ENCODE peak calls at places on chromosomes 13 and 19, in nine cellular contexts. R is BE2C; P is CD8-positive, alpha-beta memory T cell; U is GM12878; W is HepG2; K is tibial artery; S is cardiac muscle cell; O is CD4-positive, CD25-positive, alpha-beta regulatory T cell; B is neural progenitor cell. V is an unnamed sample.

GRCh38 chr19:12333162-12334159 is at the start of gene ZNF563:
- DNase-seq in B (peak; percentile 98), O (peak; percentile 96), S (peak; percentile 96), R (peak; percentile 97), U (peak; percentile 93), W (peak; percentile 94), K (peak; percentile 99), P (peak; percentile 97), V (peak; percentile 76)

GRCh38 chr19:5050016-5050656 is 81.2 kb downstream of the KDM4B start:
- DNase-seq in U (no peak), W (no peak), S (no peak), P (no peak), O (no peak), K (no peak), R (no peak), B (no peak), V (no peak)

GRCh38 chr13:36789061-36789460 is 30.0 kb upstream of the RFXAP start:
- DNase-seq in R (no peak), K (no peak), O (no peak), W (no peak), U (no peak), S (no peak), P (no peak), B (no peak), V (no peak)

GRCh38 chr13:32956595-32956933 is 59.7 kb upstream of the KL start:
- DNase-seq in U (no peak), W (no peak), O (no peak), P (no peak), B (no peak), R (no peak), K (no peak), S (no peak), V (no peak)

GRCh38 chr19:38655148-38655824 is 7.8 kb downstream of the ACTN4 start:
- DNase-seq in K (no peak), O (no peak), S (no peak), U (no peak), P (no peak), R (no peak), W (no peak), B (no peak), V (no peak)

GRCh38 chr13:58712191-58712590 is 1080.6 kb downstream of the PCDH17 start:
- DNase-seq in U (no peak), S (no peak), O (no peak), W (no peak), P (no peak), K (no peak), R (no peak), B (peak; percentile 80), V (no peak)

GRCh38 chr19:51371186-51371690 is 1.2 kb downstream of the NKG7 start:
- DNase-seq in R (no peak), K (no peak), B (no peak), W (no peak), U (no peak), S (no peak), O (no peak), P (no peak), V (no peak)

GRCh38 chr19:53881482-53882390 is at the start of gene PRKCG:
- DNase-seq in B (peak; percentile 87), O (peak; percentile 62), U (no peak), P (peak; percentile 83), W (peak; percentile 44), K (no peak), R (peak; percentile 63), S (no peak), V (no peak)

GRCh38 chr19:7665076-7665475 is 3.8 kb upstream of the RETN start:
- DNase-seq in O (no peak), K (no peak), S (peak; percentile 88), R (no peak), P (no peak), B (no peak), W (no peak), U (no peak), V (no peak)

GRCh38 chr13:50353651-50354415 is 338.6 kb downstream of the KCNRG start:
- DNase-seq in U (no peak), B (no peak), R (no peak), P (no peak), O (no peak), S (peak; percentile 14), K (no peak), W (no peak), V (no peak)

GRCh38 chr19:32227561-32228165 is 117.7 kb upstream of the ZNF507 start:
- DNase-seq in K (no peak), W (no peak), S (no peak), R (no peak), O (no peak), B (no peak), P (no peak), U (no peak), V (no peak)

GRCh38 chr19:46731007-46731501 is 14.1 kb upstream of the PRKD2 start:
- DNase-seq in B (no peak), O (no peak), S (peak; percentile 88), R (peak; percentile 8), K (peak; percentile 44), P (no peak), W (no peak), U (no peak), V (no peak)

GRCh38 chr13:32881792-32882175 is 134.4 kb upstream of the KL start:
- DNase-seq in B (no peak), R (no peak), U (no peak), O (no peak), W (no peak), S (no peak), P (no peak), K (no peak), V (no peak)

GRCh38 chr19:19276851-19277250 is 3.8 kb upstream of the TM6SF2 start:
- DNase-seq in W (no peak), S (no peak), K (no peak), P (no peak), R (no peak), B (no peak), O (no peak), U (no peak), V (no peak)

GRCh38 chr19:40927567-40927966 is 45.5 kb upstream of the CYP2A7 start:
- DNase-seq in K (no peak), O (no peak), B (no peak), P (no peak), S (no peak), U (no peak), R (no peak), W (no peak), V (no peak)

GRCh38 chr19:43476606-43477005 is 11.2 kb upstream of the LYPD3 start:
- DNase-seq in O (no peak), B (no peak), S (peak; percentile 84), K (no peak), R (no peak), U (no peak), P (no peak), W (no peak), V (no peak)

GRCh38 chr19:9906475-9907087 is 29.7 kb downstream of the OLFM2 start:
- DNase-seq in W (no peak), B (peak; percentile 10), S (peak; percentile 38), U (no peak), R (no peak), O (no peak), K (no peak), P (no peak), V (no peak)

GRCh38 chr19:6032827-6033226 is 54.9 kb upstream of the RANBP3 start:
- DNase-seq in R (no peak), O (no peak), W (no peak), S (no peak), K (no peak), U (no peak), P (no peak), B (no peak), V (no peak)

GRCh38 chr19:10317857-10318462 is 2.1 kb upstream of the FDX2 start:
- DNase-seq in B (no peak), W (no peak), U (no peak), P (no peak), R (no peak), K (no peak), S (no peak), O (no peak), V (no peak)

GRCh38 chr13:54387607-54388006 is 1359.0 kb downstream of the OLFM4 start:
- DNase-seq in R (no peak), K (no peak), P (no peak), W (no peak), O (no peak), S (no peak), B (no peak), U (no peak), V (no peak)
- H3K27me3 ChIP-seq in R (no peaks in the 10 kb centered on the region), K (no peaks in the 10 kb centered on the region), P (no peaks in the 10 kb centered on the region), W (no peaks in the 10 kb centered on the region), O (no peaks in the 10 kb centered on the region), S (no peaks in the 10 kb centered on the region), B (no peaks in the 10 kb centered on the region), U (no peaks in the 10 kb centered on the region), V (no peaks in the 10 kb centered on the region)

DNA sequence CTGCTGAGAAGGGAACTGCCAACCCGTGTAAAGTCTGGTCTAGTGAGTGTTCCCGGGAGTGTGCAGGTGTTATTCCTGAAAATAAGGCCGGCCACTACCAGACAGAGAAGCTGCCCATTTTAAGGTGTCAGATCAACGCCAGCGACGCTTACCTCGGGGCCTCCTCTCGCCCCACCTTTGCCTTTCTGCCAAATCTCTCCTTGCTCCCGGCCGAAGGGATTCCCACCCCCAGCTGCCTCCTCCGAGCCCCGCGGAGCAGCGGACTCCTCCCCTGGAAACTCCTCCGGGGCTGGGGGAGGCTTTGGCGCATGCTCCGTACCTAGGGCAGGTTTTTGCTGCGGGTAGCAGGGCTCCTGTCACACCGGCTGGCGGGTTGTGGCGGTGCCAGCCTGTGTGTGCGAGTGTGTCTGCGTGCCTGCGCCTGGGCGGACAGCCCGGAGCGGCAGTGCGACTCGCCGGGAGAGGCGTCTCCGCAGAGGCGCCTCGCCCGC is at the start of gene HS6ST3:
- DNase-seq in K (no peak), U (no peak), W (no peak), O (no peak), P (no peak), R (peak; percentile 74), B (peak; percentile 75), S (peak; percentile 10), V (no peak)
- H3K27me3 ChIP-seq in K (peaks cover 11% of the 10 kb centered on the region), U (peaks cover 30% of the 10 kb centered on the region), W (peaks cover 36% of the 10 kb centered on the region), O (peaks cover 26% of the 10 kb centered on the region), P (no peaks in the 10 kb centered on the region), R (peaks cover 5% of the 10 kb centered on the region), B (peaks cover 92% of the 10 kb centered on the region), S (peaks cover 80% of the 10 kb centered on the region), V (peaks cover 38% of the 10 kb centered on the region)

DNA sequence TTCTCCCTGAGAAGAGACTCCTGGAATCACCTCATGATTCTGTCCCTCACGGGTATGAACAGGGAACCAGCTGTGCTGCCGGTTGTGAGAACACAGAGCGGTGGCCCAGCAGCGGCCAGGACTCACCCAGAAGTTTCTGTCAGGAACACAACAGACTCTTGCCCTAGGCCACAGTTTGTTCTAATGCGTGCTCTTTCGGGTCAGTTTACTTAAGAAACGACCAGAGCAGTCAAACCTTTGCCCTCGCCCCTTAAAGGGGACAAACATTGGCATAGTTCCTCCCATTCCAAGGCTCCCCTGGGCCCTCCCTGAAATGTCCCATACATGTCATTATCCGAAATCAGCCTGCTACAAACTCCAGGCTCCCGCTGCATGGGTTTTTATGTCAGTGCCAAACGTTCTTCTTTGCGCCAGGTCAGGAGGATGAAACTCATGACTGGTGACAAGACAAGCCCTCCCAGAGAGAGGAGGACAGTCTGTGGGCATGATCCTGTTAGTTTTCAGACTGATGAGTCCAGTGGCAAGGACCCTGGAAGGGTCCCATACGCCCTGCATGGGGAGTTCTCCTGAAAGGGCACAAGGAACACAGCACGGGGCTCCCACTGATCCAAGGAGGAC is 18.3 kb downstream of the ZIC5 start:
- DNase-seq in K (no peak), S (no peak), U (no peak), P (no peak), B (no peak), W (no peak), O (no peak), R (no peak), V (no peak)
- H3K27me3 ChIP-seq in K (peaks cover 84% of the 10 kb centered on the region), S (peaks cover 68% of the 10 kb centered on the region), U (peaks cover 13% of the 10 kb centered on the region), P (peaks cover 36% of the 10 kb centered on the region), B (peaks cover 19% of the 10 kb centered on the region), W (peaks cover 76% of the 10 kb centered on the region), O (peaks cover 10% of the 10 kb centered on the region), R (peaks cover 96% of the 10 kb centered on the region), V (no peaks in the 10 kb centered on the region)

GRCh38 chr19:28999733-29000433 is 213.1 kb downstream of the UQCRFS1 start:
- DNase-seq in O (no peak), S (no peak), K (no peak), B (no peak), R (no peak), U (no peak), P (no peak), W (no peak), V (no peak)
- H3K27me3 ChIP-seq in O (no peaks in the 10 kb centered on the region), S (no peaks in the 10 kb centered on the region), K (peaks cover 6% of the 10 kb centered on the region), B (no peaks in the 10 kb centered on the region), R (no peaks in the 10 kb centered on the region), U (no peaks in the 10 kb centered on the region), P (no peaks in the 10 kb centered on the region), W (no peaks in the 10 kb centered on the region), V (no peaks in the 10 kb centered on the region)